ENCODE peak calls at places on chromosomes 1 and 21, in nine cellular contexts. I, H, J, W, E, D, S, A and G are unnamed samples.

GRCh38 chr21:42679982-42680330 is 26.5 kb downstream of the PDE9A start:
- DNase-seq in I (no peak), H (no peak), J (no peak), W (no peak), E (no peak), D (no peak), S (no peak), A (no peak), G (no peak)

GRCh38 chr1:115908565-115909334 is 67.6 kb upstream of the SLC22A15 start:
- DNase-seq in I (no peak), H (no peak), J (no peak), W (no peak), E (no peak), D (no peak), S (no peak), A (no peak), G (no peak)

GRCh38 chr1:206100226-206100780 is 16.9 kb downstream of the AVPR1B start:
- DNase-seq in I (no peak), H (no peak), J (no peak), W (no peak), E (no peak), D (no peak), S (no peak), A (no peak), G (no peak)

GRCh38 chr1:68191717-68192116 is 40.6 kb downstream of the WLS start:
- DNase-seq in I (no peak), H (no peak), J (no peak), W (no peak), E (no peak), D (no peak), S (no peak), A (no peak), G (no peak)

GRCh38 chr1:37753473-37754321 is 11.2 kb downstream of the EPHA10 start:
- DNase-seq in I (no peak), H (no peak), J (no peak), W (no peak), E (no peak), D (no peak), S (no peak), A (no peak), G (no peak)

GRCh38 chr1:8047112-8047511 is 21.0 kb upstream of the ERRFI1 start:
- DNase-seq in I (no peak), H (no peak), J (no peak), W (no peak), E (no peak), D (no peak), S (no peak), A (no peak), G (no peak)

GRCh38 chr21:45041351-45041805 is 33.0 kb upstream of the ADARB1 start:
- DNase-seq in I (no peak), H (no peak), J (no peak), W (peak; percentile 50), E (peak; percentile 93), D (peak; percentile 37), S (peak; percentile 87), A (no peak), G (peak; percentile 33)

GRCh38 chr1:151386002-151386401 is 13.4 kb upstream of the PSMB4 start:
- DNase-seq in I (no peak), H (no peak), J (no peak), W (no peak), E (no peak), D (no peak), S (no peak), A (no peak), G (no peak)

GRCh38 chr1:221435510-221435909 is 306.4 kb downstream of the DUSP10 start:
- DNase-seq in I (peak; percentile 55), H (no peak), J (peak; percentile 9), W (no peak), E (no peak), D (no peak), S (no peak), A (no peak), G (no peak)

GRCh38 chr1:199550384-199551067 is 477.0 kb upstream of the NR5A2 start:
- DNase-seq in I (no peak), H (no peak), J (no peak), W (no peak), E (no peak), D (no peak), S (no peak), A (no peak), G (no peak)

GRCh38 chr1:246269466-246269865 is 237.6 kb downstream of the SMYD3 start:
- DNase-seq in I (no peak), H (no peak), J (no peak), W (no peak), E (no peak), D (no peak), S (no peak), A (no peak), G (no peak)

GRCh38 chr1:228344631-228345072 is 62.0 kb downstream of the TRIM11 start:
- DNase-seq in I (no peak), H (no peak), J (no peak), W (no peak), E (peak; percentile 34), D (peak; percentile 2), S (no peak), A (no peak), G (no peak)

GRCh38 chr1:215665212-215665611 is 98.1 kb downstream of the KCTD3 start:
- DNase-seq in I (no peak), H (no peak), J (no peak), W (no peak), E (no peak), D (no peak), S (no peak), A (no peak), G (no peak)

GRCh38 chr21:38289697-38290096 is 32.9 kb downstream of the KCNJ15 start:
- DNase-seq in I (no peak), H (no peak), J (no peak), W (no peak), E (no peak), D (no peak), S (no peak), A (no peak), G (peak; percentile 29)

GRCh38 chr1:72891976-72892375 is 609.6 kb upstream of the NEGR1 start:
- DNase-seq in I (no peak), H (no peak), J (no peak), W (no peak), E (no peak), D (no peak), S (no peak), A (no peak), G (no peak)

GRCh38 chr1:99481391-99481996 is 164.4 kb upstream of the PALMD start:
- DNase-seq in I (peak; percentile 43), H (no peak), J (peak; percentile 40), W (no peak), E (peak; percentile 12), D (no peak), S (no peak), A (no peak), G (no peak)

GRCh38 chr1:54284781-54285563 is 85.0 kb downstream of the MRPL37 start:
- DNase-seq in I (no peak), H (no peak), J (peak; percentile 86), W (no peak), E (no peak), D (no peak), S (no peak), A (no peak), G (no peak)
- H3K4me1 ChIP-seq in I (peaks cover 36% of the 10 kb centered on the region), H (peaks cover 13% of the 10 kb centered on the region), J (peaks cover 88% of the 10 kb centered on the region), W (peaks cover 96% of the 10 kb centered on the region), E (peaks cover 53% of the 10 kb centered on the region), D (no peaks in the 10 kb centered on the region), S (no peaks in the 10 kb centered on the region), A (peaks cover 36% of the 10 kb centered on the region), G (peaks cover 16% of the 10 kb centered on the region)

GRCh38 chr1:186102107-186102506 is 272.9 kb downstream of the TPR start:
- DNase-seq in I (no peak), H (no peak), J (no peak), W (no peak), E (no peak), D (no peak), S (no peak), A (no peak), G (no peak)
- H3K4me3 ChIP-seq in I (no peak overlapping the region), H (no peak overlapping the region), J (no peak overlapping the region), W (no peak overlapping the region), E (no peak overlapping the region), D (no peak overlapping the region), S (no peak overlapping the region), A (no peak overlapping the region), G (peak overlapping the region; percentile 9)

GRCh38 chr1:12761781-12762180 is 11.8 kb upstream of the PRAMEF12 start:
- DNase-seq in I (no peak), H (no peak), J (no peak), W (no peak), E (no peak), D (no peak), S (no peak), A (no peak), G (no peak)
- H3K27me3 ChIP-seq in I (no peaks in the 10 kb centered on the region), H (peaks cover 3% of the 10 kb centered on the region), J (no peaks in the 10 kb centered on the region), W (peaks cover 32% of the 10 kb centered on the region), E (no peaks in the 10 kb centered on the region), D (no peaks in the 10 kb centered on the region), S (no peaks in the 10 kb centered on the region), A (no peaks in the 10 kb centered on the region), G (no peaks in the 10 kb centered on the region)

DNA sequence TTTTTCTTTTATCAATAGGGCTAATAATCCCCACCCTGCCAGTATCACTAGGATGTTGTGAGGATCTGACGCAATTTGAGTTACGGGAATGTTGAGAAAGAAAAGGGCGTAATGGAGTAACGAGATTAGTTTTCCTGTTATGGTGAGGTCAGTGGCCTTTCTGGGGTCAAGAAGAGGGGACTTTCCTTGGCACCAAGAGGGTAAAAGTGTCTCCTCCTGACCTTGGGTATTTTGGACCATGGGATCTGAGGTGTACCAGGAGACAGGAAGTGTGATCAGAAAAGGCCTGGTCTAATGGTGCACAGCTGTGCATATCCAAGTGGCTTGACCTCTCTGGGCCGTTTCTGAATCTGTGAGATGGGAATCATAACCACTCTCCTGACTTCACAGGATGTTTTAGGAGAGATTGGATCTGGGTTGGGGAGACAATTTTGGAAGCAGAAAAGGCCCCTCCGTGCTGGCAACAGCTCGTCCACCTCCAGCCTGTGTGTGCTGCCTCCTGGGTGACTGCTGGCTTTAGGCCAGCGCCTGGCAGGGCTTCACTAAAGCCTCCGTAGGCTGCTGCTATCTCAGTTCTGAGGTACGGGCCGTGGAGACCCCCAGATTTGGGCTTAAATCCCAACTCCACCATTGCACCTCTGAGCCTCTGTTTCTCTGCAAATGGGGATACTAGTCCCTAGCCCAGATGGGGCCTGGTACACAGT is 37.1 kb downstream of the ALPL start:
- DNase-seq in I (no peak), H (no peak), J (no peak), W (no peak), E (no peak), D (no peak), S (no peak), A (no peak), G (no peak)
- H3K4me1 ChIP-seq in I (peaks cover 4% of the 10 kb centered on the region), H (no peaks in the 10 kb centered on the region), J (no peaks in the 10 kb centered on the region), W (peaks cover 13% of the 10 kb centered on the region), E (no peaks in the 10 kb centered on the region), D (no peaks in the 10 kb centered on the region), S (no peaks in the 10 kb centered on the region), A (no peaks in the 10 kb centered on the region), G (no peaks in the 10 kb centered on the region)